ENCODE peak calls at places on chromosomes 7 and 10, in nine cellular contexts. V, Y, F, B, D, H, J, N and A are unnamed samples.
A peak's percentile ranks its signal among the peaks of the same experiment; 100 is the strongest.

GRCh38 chr7:120741371-120742042 is 116.4 kb downstream of the TSPAN12 start:
- DNase-seq in F (no peak), V (no peak), H (no peak), J (no peak), B (no peak), D (no peak), Y (no peak), N (no peak), A (no peak)

GRCh38 chr7:16942929-16943509 is 61.2 kb upstream of the AGR3 start:
- DNase-seq in D (no peak), J (no peak), V (no peak), F (no peak), B (no peak), N (no peak), H (no peak), Y (no peak), A (no peak)

GRCh38 chr10:93259126-93259525 is 185.4 kb downstream of the CYP26A1 start:
- DNase-seq in F (no peak), Y (no peak), B (no peak), H (no peak), D (no peak), V (no peak), N (no peak), J (no peak), A (no peak)

GRCh38 chr7:69656890-69657289 is 58.6 kb downstream of the AUTS2 start:
- DNase-seq in D (no peak), Y (no peak), N (no peak), J (peak; percentile 68), F (no peak), B (no peak), H (peak; percentile 65), V (peak; percentile 51), A (peak; percentile 52)

GRCh38 chr7:137296551-137296950 is 47.0 kb downstream of the PTN start:
- DNase-seq in H (no peak), V (no peak), B (no peak), Y (no peak), F (no peak), D (no peak), J (no peak), N (no peak), A (no peak)

GRCh38 chr10:110967009-110967630 is 47.7 kb downstream of the SHOC2 start:
- DNase-seq in V (no peak), H (no peak), N (no peak), Y (no peak), J (no peak), D (no peak), F (no peak), B (no peak), A (no peak)

GRCh38 chr10:32459072-32459703 is 13.2 kb downstream of the CCDC7 start:
- DNase-seq in V (no peak), B (no peak), Y (no peak), N (no peak), J (no peak), H (no peak), D (no peak), F (no peak), A (no peak)

GRCh38 chr7:141355057-141355456 is 196.2 kb upstream of the AGK start:
- DNase-seq in J (no peak), V (peak; percentile 67), Y (no peak), D (no peak), F (no peak), B (no peak), H (no peak), N (no peak), A (no peak)

GRCh38 chr7:94276797-94277196 is 117.9 kb upstream of the COL1A2 start:
- DNase-seq in F (peak; percentile 36), V (peak; percentile 34), B (no peak), Y (no peak), N (no peak), H (no peak), D (no peak), J (no peak), A (no peak)

GRCh38 chr10:71998840-71999194 is 34.6 kb downstream of the CHST3 start:
- DNase-seq in Y (no peak), B (peak; percentile 30), H (peak; percentile 46), V (peak; percentile 82), J (peak; percentile 85), F (peak; percentile 61), D (peak; percentile 86), N (peak; percentile 50), A (peak; percentile 60)

GRCh38 chr7:91169819-91170218 is 94.4 kb upstream of the FZD1 start:
- DNase-seq in H (no peak), J (no peak), D (no peak), Y (no peak), N (no peak), F (no peak), V (peak; percentile 42), B (no peak), A (no peak)

GRCh38 chr10:80444124-80444523 is 10.0 kb upstream of the TSPAN14 start:
- DNase-seq in F (no peak), V (no peak), B (no peak), Y (no peak), J (no peak), H (no peak), D (peak; percentile 42), N (no peak), A (no peak)

GRCh38 chr10:73650537-73651331 is 5.1 kb downstream of the SYNPO2L start:
- DNase-seq in V (peak; percentile 86), D (no peak), N (no peak), J (peak; percentile 94), B (no peak), F (no peak), Y (no peak), H (peak; percentile 86), A (no peak)

GRCh38 chr10:112954974-112955735 is 5.1 kb downstream of the TCF7L2 start:
- DNase-seq in V (no peak), F (no peak), J (no peak), H (no peak), D (peak; percentile 19), B (no peak), Y (no peak), N (no peak), A (no peak)

GRCh38 chr10:31897506-31897905 is 31.1 kb downstream of the ARHGAP12 start:
- DNase-seq in F (no peak), Y (no peak), H (no peak), V (peak; percentile 41), N (no peak), J (no peak), B (no peak), D (no peak), A (no peak)

GRCh38 chr10:13867822-13868221 is 281.1 kb downstream of the PRPF18 start:
- DNase-seq in D (no peak), Y (no peak), B (no peak), J (no peak), N (no peak), F (no peak), V (no peak), H (no peak), A (no peak)
- TF ChIP-seq CTCF in D (no peak), Y (no peak), B (no peak), J (no peak), N (no peak), F (no peak), V (no peak), H (no peak), A (no peak)

GRCh38 chr10:3169738-3170137 is 2.8 kb downstream of the PITRM1 start:
- DNase-seq in H (no peak), B (no peak), J (no peak), Y (no peak), V (no peak), D (no peak), F (no peak), N (no peak), A (no peak)

GRCh38 chr10:3169271-3169670 is 3.3 kb downstream of the PITRM1 start:
- DNase-seq in J (no peak), D (no peak), H (no peak), F (no peak), B (no peak), Y (no peak), N (no peak), V (no peak), A (no peak)

GRCh38 chr10:3172081-3172445 is 519 bp downstream of the PITRM1 start:
- DNase-seq in V (peak; percentile 76), D (no peak), J (no peak), H (no peak), F (no peak), N (no peak), Y (peak; percentile 69), B (peak; percentile 31), A (no peak)

GRCh38 chr10:3172446-3173172 is at the start of gene PITRM1:
- DNase-seq in J (peak; percentile 100), V (peak; percentile 99), D (peak; percentile 100), B (peak; percentile 99), N (peak; percentile 99), Y (peak; percentile 99), F (peak; percentile 99), H (peak; percentile 98), A (peak; percentile 98)

GRCh38 chr10:3173173-3173878 is 744 bp upstream of the PITRM1 start:
- DNase-seq in F (no peak), J (peak; percentile 63), N (peak; percentile 94), V (no peak), H (no peak), Y (peak; percentile 96), B (peak; percentile 94), D (no peak), A (no peak)
- H3K9me3 ChIP-seq in F (no peaks in the 10 kb centered on the region), J (no peaks in the 10 kb centered on the region), N (no peaks in the 10 kb centered on the region), V (no peaks in the 10 kb centered on the region), H (no peaks in the 10 kb centered on the region), Y (no peaks in the 10 kb centered on the region), B (no peaks in the 10 kb centered on the region), D (no peaks in the 10 kb centered on the region), A (no peaks in the 10 kb centered on the region)

GRCh38 chr10:132357286-132358058 is 25.5 kb downstream of the LRRC27 start:
- DNase-seq in J (no peak), Y (no peak), V (no peak), B (no peak), D (peak; percentile 39), H (no peak), F (no peak), N (no peak), A (no peak)
- H3K4me1 ChIP-seq in J (no peaks in the 10 kb centered on the region), Y (no peaks in the 10 kb centered on the region), V (no peaks in the 10 kb centered on the region), B (no peaks in the 10 kb centered on the region), D (no peaks in the 10 kb centered on the region), H (no peaks in the 10 kb centered on the region), F (no peaks in the 10 kb centered on the region), N (peaks cover 5% of the 10 kb centered on the region), A (no peaks in the 10 kb centered on the region)

GRCh38 chr7:49635800-49636199 is 137.6 kb upstream of the VWC2 start:
- DNase-seq in F (no peak), N (no peak), J (no peak), B (no peak), Y (no peak), H (no peak), V (no peak), D (no peak), A (peak; percentile 48)
- TF ChIP-seq CTCF in F (no peak), N (no peak), J (no peak), B (no peak), Y (no peak), H (peak; percentile 4), V (no peak), D (no peak), A (peak; percentile 54)